ENCODE peak calls at places on chromosome 7, in four cellular contexts. One of them, this sample, is unnamed.

GRCh38 chr7:105131033-105131656 is 117.1 kb downstream of the KMT2E start:
- DNase-seq in tibial artery: no peak
- DNase-seq in Peyer's patch: no peak
- DNase-seq in pancreas: no peak
- DNase-seq in this sample: no peak

GRCh38 chr7:27110163-27110976 is 7.9 kb upstream of the HOXA2 start:
- DNase-seq in tibial artery: peak; percentile 81
- DNase-seq in Peyer's patch: no peak
- DNase-seq in pancreas: peak; percentile 60
- DNase-seq in this sample: peak; percentile 91

GRCh38 chr7:18754766-18755165 is 259.2 kb downstream of the HDAC9 start:
- DNase-seq in tibial artery: no peak
- DNase-seq in Peyer's patch: no peak
- DNase-seq in pancreas: no peak
- DNase-seq in this sample: no peak

GRCh38 chr7:72336382-72336886 is 75.7 kb downstream of the CALN1 start:
- DNase-seq in tibial artery: no peak
- DNase-seq in Peyer's patch: no peak
- DNase-seq in pancreas: peak; percentile 69
- DNase-seq in this sample: no peak

GRCh38 chr7:151472644-151473380 is 32.9 kb upstream of the CRYGN start:
- DNase-seq in tibial artery: no peak
- DNase-seq in Peyer's patch: no peak
- DNase-seq in pancreas: no peak
- DNase-seq in this sample: no peak

GRCh38 chr7:119935418-119936025 is 337.5 kb upstream of the KCND2 start:
- DNase-seq in tibial artery: no peak
- DNase-seq in Peyer's patch: no peak
- DNase-seq in pancreas: no peak
- DNase-seq in this sample: no peak

GRCh38 chr7:20329389-20330175 is 1.1 kb upstream of the ITGB8 start:
- DNase-seq in tibial artery: peak; percentile 73
- DNase-seq in Peyer's patch: peak; percentile 35
- DNase-seq in pancreas: peak; percentile 60
- DNase-seq in this sample: no peak

GRCh38 chr7:33654641-33655040 is 250.7 kb upstream of the BMPER start:
- DNase-seq in tibial artery: no peak
- DNase-seq in Peyer's patch: no peak
- DNase-seq in pancreas: no peak
- DNase-seq in this sample: no peak

GRCh38 chr7:157668221-157668883 is 331.5 kb downstream of the DNAJB6 start:
- DNase-seq in tibial artery: no peak
- DNase-seq in Peyer's patch: no peak
- DNase-seq in pancreas: no peak
- DNase-seq in this sample: no peak

GRCh38 chr7:22251906-22252495 is 105.0 kb downstream of the RAPGEF5 start:
- DNase-seq in tibial artery: no peak
- DNase-seq in Peyer's patch: no peak
- DNase-seq in pancreas: no peak
- DNase-seq in this sample: no peak

GRCh38 chr7:13524076-13524475 is 465.4 kb downstream of the ETV1 start:
- DNase-seq in tibial artery: no peak
- DNase-seq in Peyer's patch: no peak
- DNase-seq in pancreas: no peak
- DNase-seq in this sample: no peak

GRCh38 chr7:157679607-157680006 is 342.8 kb downstream of the DNAJB6 start:
- DNase-seq in tibial artery: peak; percentile 33
- DNase-seq in Peyer's patch: no peak
- DNase-seq in pancreas: peak; percentile 25
- DNase-seq in this sample: no peak

GRCh38 chr7:140885735-140886334 is 38.9 kb downstream of the BRAF start:
- DNase-seq in tibial artery: no peak
- DNase-seq in Peyer's patch: no peak
- DNase-seq in pancreas: no peak
- DNase-seq in this sample: no peak

GRCh38 chr7:115763347-115763746 is 267.2 kb downstream of the TFEC start:
- DNase-seq in tibial artery: no peak
- DNase-seq in Peyer's patch: no peak
- DNase-seq in pancreas: no peak
- DNase-seq in this sample: no peak

DNA sequence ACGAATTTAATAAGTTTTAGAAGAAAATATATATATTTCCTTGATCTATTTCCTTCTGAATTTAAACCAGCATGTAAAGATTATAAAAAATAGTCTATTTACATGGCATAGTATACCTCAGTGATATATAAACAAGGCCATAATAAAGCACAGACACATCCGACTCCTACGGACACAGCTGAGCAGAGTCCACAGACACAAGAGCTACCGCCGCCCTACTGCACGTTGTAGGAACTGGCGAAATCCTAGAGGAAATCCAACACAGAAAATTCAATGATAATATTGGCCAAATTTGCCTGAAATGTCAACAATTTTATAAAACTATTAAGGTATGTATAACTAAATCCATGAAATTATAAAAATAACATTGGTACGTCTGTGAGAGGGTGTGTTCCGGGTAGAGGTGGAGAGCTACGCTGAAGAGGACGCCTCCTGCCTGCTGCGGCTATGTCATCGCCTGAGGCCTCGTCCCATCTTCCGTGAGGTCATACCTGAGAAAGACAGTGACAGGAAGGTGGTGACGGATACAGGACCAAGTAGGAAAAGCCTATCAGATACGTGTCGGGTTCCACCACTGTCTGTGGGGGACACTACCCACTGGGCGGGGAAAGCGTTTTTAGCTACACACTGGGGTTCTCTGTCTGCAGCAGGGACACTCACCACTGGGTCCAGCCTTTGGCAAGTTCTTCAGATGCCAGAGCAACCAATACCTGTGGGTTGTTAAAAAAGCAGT is 29.3 kb upstream of the NCAPG2 start:
- DNase-seq in tibial artery: no peak
- DNase-seq in Peyer's patch: no peak
- DNase-seq in pancreas: no peak
- DNase-seq in this sample: peak; percentile 50
- H3K36me3 ChIP-seq in tibial artery: peaks cover 70% of the 10 kb centered on the region
- H3K36me3 ChIP-seq in Peyer's patch: no peaks in the 10 kb centered on the region
- H3K36me3 ChIP-seq in pancreas: peaks cover 32% of the 10 kb centered on the region
- H3K36me3 ChIP-seq in this sample: peaks cover 81% of the 10 kb centered on the region

DNA sequence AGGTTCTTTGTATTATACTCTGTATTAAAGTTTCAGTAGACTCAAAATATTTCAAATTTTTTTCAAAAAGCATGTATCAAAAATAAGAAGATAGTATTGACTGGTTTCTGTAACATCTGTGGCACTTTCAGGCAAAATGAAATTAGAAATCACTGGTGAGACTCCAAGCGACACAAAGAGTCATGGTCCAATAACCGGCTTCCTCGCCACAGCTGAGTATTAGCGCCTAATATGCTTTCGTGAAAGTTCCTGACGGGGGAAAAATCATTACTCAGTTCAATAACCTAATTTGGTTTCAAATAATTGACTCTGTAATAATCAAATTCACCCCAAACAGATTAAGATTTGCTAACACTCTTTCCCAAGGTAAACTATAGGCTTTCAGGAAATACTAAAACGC is 13.4 kb downstream of the TMEM209 start:
- DNase-seq in tibial artery: no peak
- DNase-seq in Peyer's patch: no peak
- DNase-seq in pancreas: no peak
- DNase-seq in this sample: no peak
- H3K36me3 ChIP-seq in tibial artery: peaks cover 14% of the 10 kb centered on the region
- H3K36me3 ChIP-seq in Peyer's patch: no peaks in the 10 kb centered on the region
- H3K36me3 ChIP-seq in pancreas: peaks cover 4% of the 10 kb centered on the region
- H3K36me3 ChIP-seq in this sample: peaks cover 35% of the 10 kb centered on the region

GRCh38 chr7:98641646-98642489 is 24.8 kb downstream of the NPTX2 start:
- DNase-seq in tibial artery: peak; percentile 39
- DNase-seq in Peyer's patch: no peak
- DNase-seq in pancreas: no peak
- DNase-seq in this sample: no peak

GRCh38 chr7:98640375-98640774 is 23.3 kb downstream of the NPTX2 start:
- DNase-seq in tibial artery: peak; percentile 51
- DNase-seq in Peyer's patch: no peak
- DNase-seq in pancreas: no peak
- DNase-seq in this sample: no peak

GRCh38 chr7:98643232-98643985 is 26.3 kb downstream of the NPTX2 start:
- DNase-seq in tibial artery: peak; percentile 51
- DNase-seq in Peyer's patch: no peak
- DNase-seq in pancreas: no peak
- DNase-seq in this sample: no peak

GRCh38 chr7:98638853-98639252 is 21.8 kb downstream of the NPTX2 start:
- DNase-seq in tibial artery: no peak
- DNase-seq in Peyer's patch: no peak
- DNase-seq in pancreas: no peak
- DNase-seq in this sample: no peak
- H3K36me3 ChIP-seq in tibial artery: no peaks in the 10 kb centered on the region
- H3K36me3 ChIP-seq in Peyer's patch: no peaks in the 10 kb centered on the region
- H3K36me3 ChIP-seq in pancreas: no peaks in the 10 kb centered on the region
- H3K36me3 ChIP-seq in this sample: no peaks in the 10 kb centered on the region

DNA sequence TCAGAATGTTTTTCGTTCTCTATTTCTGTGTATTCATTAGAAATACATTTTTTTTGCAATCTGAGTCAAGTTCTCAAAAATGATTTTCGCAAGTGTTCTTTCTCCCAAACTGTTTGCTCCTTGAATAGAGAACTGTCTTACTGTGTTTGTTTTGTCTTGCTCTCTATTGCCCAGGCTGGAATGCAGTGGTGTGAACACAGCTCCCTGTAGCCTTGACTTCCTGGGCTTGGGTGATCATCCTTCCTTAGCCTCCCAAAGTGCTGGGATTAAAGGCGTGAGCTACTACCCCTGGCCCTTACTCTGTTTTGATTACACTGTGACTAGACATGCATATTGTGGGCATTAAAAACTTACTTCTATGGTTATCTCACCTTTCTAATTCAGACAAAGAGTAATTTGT is 56.7 kb downstream of the LUC7L2 start:
- DNase-seq in tibial artery: no peak
- DNase-seq in Peyer's patch: no peak
- DNase-seq in pancreas: no peak
- DNase-seq in this sample: no peak
- H3K36me3 ChIP-seq in tibial artery: peaks cover 68% of the 10 kb centered on the region
- H3K36me3 ChIP-seq in Peyer's patch: no peaks in the 10 kb centered on the region
- H3K36me3 ChIP-seq in pancreas: peaks cover 61% of the 10 kb centered on the region
- H3K36me3 ChIP-seq in this sample: peaks cover 88% of the 10 kb centered on the region